ENCODE peak calls at places on chromosomes 16 and 17, in four cellular contexts. O is WTC11, T is K562, H is HepG2. E is an unnamed sample.

GRCh38 chr17:70344356-70345060 is 175.2 kb downstream of the KCNJ2 start:
- DNase-seq in O (no peak), T (no peak), H (no peak), E (no peak)

GRCh38 chr16:50977064-50977621 is 173.9 kb downstream of the SALL1 start:
- DNase-seq in O (no peak), T (no peak), H (no peak), E (no peak)

GRCh38 chr16:31428638-31429247 is 583 bp upstream of the COX6A2 start:
- DNase-seq in O (no peak), T (no peak), H (no peak), E (no peak)

GRCh38 chr16:71880176-71880575 is 3.8 kb downstream of the ZNF821 start:
- DNase-seq in O (no peak), T (no peak), H (no peak), E (no peak)

GRCh38 chr16:87008664-87009063 is 308.5 kb downstream of the C16orf95 start:
- DNase-seq in O (no peak), T (no peak), H (no peak), E (no peak)

GRCh38 chr16:2524339-2524938 is 4.3 kb downstream of the AMDHD2 start:
- DNase-seq in O (no peak), T (no peak), H (peak), E (no peak)

GRCh38 chr17:17757944-17758343 is 76.7 kb downstream of the RAI1 start:
- DNase-seq in O (no peak), T (no peak), H (no peak), E (no peak)

GRCh38 chr16:75019007-75019406 is 20.2 kb downstream of the ZNRF1 start:
- DNase-seq in O (no peak), T (no peak), H (no peak), E (no peak)

GRCh38 chr17:27268394-27269085 is 25.4 kb upstream of the WSB1 start:
- DNase-seq in O (no peak), T (no peak), H (no peak), E (no peak)

GRCh38 chr16:19808061-19808621 is 76.5 kb downstream of the GPRC5B start:
- DNase-seq in O (no peak), T (no peak), H (no peak), E (peak)

GRCh38 chr17:76734080-76734840 is 2.9 kb downstream of the SRSF2 start:
- DNase-seq in O (no peak), T (peak), H (no peak), E (no peak)

GRCh38 chr17:81840826-81841778 is 6.3 kb upstream of the PPP1R27 start:
- DNase-seq in O (no peak), T (no peak), H (no peak), E (no peak)

GRCh38 chr17:44933824-44934744 is 13.5 kb downstream of the KIF18B start:
- DNase-seq in O (no peak), T (no peak), H (no peak), E (no peak)

GRCh38 chr16:85574672-85575475 is 38.2 kb upstream of the GSE1 start:
- DNase-seq in O (no peak), T (no peak), H (no peak), E (no peak)

GRCh38 chr16:72051818-72052217 is 2.5 kb upstream of the HP start:
- DNase-seq in O (no peak), T (no peak), H (no peak), E (no peak)

GRCh38 chr17:81819648-81820171 is 13.4 kb downstream of the MCRIP1 start:
- DNase-seq in O (no peak), T (no peak), H (no peak), E (no peak)

GRCh38 chr16:77171750-77172635 is 19.0 kb upstream of the MON1B start:
- DNase-seq in O (no peak), T (peak), H (peak), E (no peak)

GRCh38 chr16:57203451-57203850 is 17.3 kb downstream of the RSPRY1 start:
- DNase-seq in O (no peak), T (no peak), H (no peak), E (no peak)

GRCh38 chr17:62179525-62180161 is 114.6 kb upstream of the MED13 start:
- DNase-seq in O (no peak), T (peak), H (peak), E (no peak)

GRCh38 chr17:42288985-42289862 is 926 bp downstream of the STAT5A start:
- DNase-seq in O (peak), T (peak), H (no peak), E (no peak)

GRCh38 chr17:76957600-76958464 is 89.6 kb downstream of the MGAT5B start:
- DNase-seq in O (no peak), T (no peak), H (no peak), E (no peak)

GRCh38 chr17:4304417-4305027 is 40.7 kb upstream of the ANKFY1 start:
- DNase-seq in O (peak), T (peak), H (peak), E (no peak)

GRCh38 chr16:88883946-88884345 is 17.5 kb upstream of the PABPN1L start:
- DNase-seq in O (no peak), T (no peak), H (no peak), E (no peak)

GRCh38 chr16:88719267-88719932 is 13.1 kb downstream of the CTU2 start:
- DNase-seq in O (no peak), T (no peak), H (no peak), E (no peak)

GRCh38 chr17:36641877-36642845 is 40.8 kb downstream of the MRM1 start:
- DNase-seq in O (peak), T (no peak), H (no peak), E (no peak)
- TF ChIP-seq TCF7 in O (no peak), T (no peak), H (no peak), E (no peak)

DNA sequence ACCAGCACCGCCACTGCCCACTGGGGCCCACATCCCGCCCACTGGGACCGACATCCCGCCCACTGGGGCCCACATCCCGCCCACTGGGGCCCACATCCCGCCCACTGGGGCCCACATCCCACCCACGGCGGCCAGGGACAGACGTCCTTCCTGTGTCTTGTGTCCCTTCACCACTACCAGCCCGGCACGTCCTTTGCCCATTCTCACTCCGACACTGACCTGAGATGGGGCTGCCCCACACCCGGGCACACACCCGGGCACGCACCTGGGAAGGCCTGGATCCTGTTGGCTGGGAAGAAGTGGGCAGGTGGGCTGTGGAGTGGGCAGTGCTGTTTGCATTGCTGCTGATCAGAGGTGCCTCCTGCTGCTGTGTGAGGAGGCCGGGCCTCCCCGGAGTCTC is 28.4 kb upstream of the GNG13 start:
- DNase-seq in O (no peak), T (no peak), H (no peak), E (no peak)
- TF ChIP-seq TCF7 in O (no peak), T (no peak), H (no peak), E (no peak)

DNA sequence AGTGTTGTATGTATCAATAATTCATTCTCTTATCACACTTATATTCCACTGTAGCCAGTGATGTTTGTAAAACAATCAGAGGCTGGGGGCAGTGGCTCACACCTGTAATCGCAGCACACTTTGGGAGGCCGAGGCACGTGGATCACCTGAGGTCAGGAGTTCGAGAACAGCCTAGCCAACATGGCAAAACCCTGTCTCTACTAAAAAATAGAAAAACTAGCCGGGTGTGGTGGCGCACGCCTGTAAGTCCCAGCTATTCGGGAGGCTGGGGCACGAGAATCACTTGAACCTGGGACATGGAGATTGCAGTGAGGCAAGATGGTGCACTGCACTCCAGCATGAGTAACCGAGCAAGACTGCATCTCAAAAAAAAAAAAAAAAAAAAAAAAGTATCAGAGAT is 217.0 kb downstream of the CPPED1 start:
- DNase-seq in O (no peak), T (no peak), H (no peak), E (no peak)
- TF ChIP-seq TCF7 in O (no peak), T (no peak), H (no peak), E (no peak)

GRCh38 chr16:1027416-1027815 is 45.1 kb upstream of the SSTR5 start:
- DNase-seq in O (no peak), T (no peak), H (no peak), E (no peak)
- TF ChIP-seq TCF7 in O (no peak), T (no peak), H (no peak), E (no peak)

GRCh38 chr17:2911755-2912111 is 115.5 kb downstream of the RAP1GAP2 start:
- DNase-seq in O (no peak), T (no peak), H (no peak), E (no peak)

GRCh38 chr17:2909853-2910234 is 113.6 kb downstream of the RAP1GAP2 start:
- DNase-seq in O (no peak), T (no peak), H (no peak), E (no peak)

GRCh38 chr17:2909164-2909852 is 113.1 kb downstream of the RAP1GAP2 start:
- DNase-seq in O (no peak), T (no peak), H (no peak), E (no peak)

GRCh38 chr17:2912754-2913153 is 116.5 kb downstream of the RAP1GAP2 start:
- DNase-seq in O (no peak), T (no peak), H (no peak), E (no peak)

GRCh38 chr17:2911035-2911754 is 115.0 kb downstream of the RAP1GAP2 start:
- DNase-seq in O (no peak), T (no peak), H (no peak), E (no peak)
- TF ChIP-seq TCF7 in O (no peak), T (no peak), H (no peak), E (no peak)

E was measured in GM12878.